ENCODE peak calls at places on chromosome 18, in nine cellular contexts. V is H9; A is Right ventricle myocardium superior; Q is Right ventricle myocardium inferior; N is HCT116; K is nephron progenitor cell; E is upper lobe of right lung; U is stimulated activated CD4-positive, alpha-beta T cell treated with anti-CD3 and anti-CD28 coated beads, Interleukin-4, amount 100 ng/mL, for 48 hours; F is GM12892. Z is an unnamed sample.

GRCh38 chr18:58891753-58892152 is 27.1 kb downstream of the ZNF532 start:
- DNase-seq in N (no peak), F (no peak), E (no peak), A (no peak), K (no peak), V (no peak), U (no peak), Q (no peak), Z (no peak)

GRCh38 chr18:991441-991840 is 86.8 kb downstream of the ADCYAP1 start:
- DNase-seq in V (no peak), N (no peak), K (no peak), E (no peak), U (no peak), A (no peak), Q (no peak), F (no peak), Z (no peak)

GRCh38 chr18:55503167-55503820 is 84.7 kb downstream of the TCF4 start:
- DNase-seq in Q (no peak), U (no peak), N (no peak), V (no peak), F (no peak), E (no peak), A (no peak), K (no peak), Z (no peak)

GRCh38 chr18:23545247-23545789 is 41.0 kb downstream of the NPC1 start:
- DNase-seq in E (no peak), N (no peak), A (no peak), U (no peak), Q (no peak), K (no peak), V (no peak), F (no peak), Z (no peak)

GRCh38 chr18:26764584-26764983 is 100.9 kb downstream of the AQP4 start:
- DNase-seq in F (no peak), E (no peak), V (no peak), U (no peak), Q (no peak), A (no peak), K (no peak), N (no peak), Z (no peak)

GRCh38 chr18:12946549-12947354 is 1.1 kb upstream of the SEH1L start:
- DNase-seq in U (no peak), N (peak; percentile 38), A (peak; percentile 69), E (no peak), V (peak; percentile 62), K (peak; percentile 52), F (no peak), Q (no peak), Z (no peak)

GRCh38 chr18:3140342-3140741 is 79.4 kb downstream of the MYOM1 start:
- DNase-seq in Q (no peak), U (no peak), V (no peak), N (no peak), F (no peak), E (no peak), K (no peak), A (no peak), Z (no peak)

GRCh38 chr18:49227456-49227855 is 233.0 kb downstream of the DYM start:
- DNase-seq in E (no peak), U (peak; percentile 15), Q (no peak), N (no peak), F (no peak), K (no peak), A (no peak), V (no peak), Z (no peak)

GRCh38 chr18:74539289-74539688 is 5.0 kb downstream of the CNDP1 start:
- DNase-seq in N (no peak), F (no peak), E (no peak), U (no peak), A (no peak), K (no peak), Q (no peak), V (no peak), Z (no peak)

GRCh38 chr18:28736951-28737350 is 560.0 kb upstream of the CDH2 start:
- DNase-seq in V (no peak), K (no peak), N (no peak), U (no peak), F (no peak), Q (no peak), A (no peak), E (no peak), Z (no peak)

GRCh38 chr18:28690836-28691835 is 514.2 kb upstream of the CDH2 start:
- DNase-seq in E (no peak), U (no peak), K (no peak), V (no peak), A (no peak), F (no peak), Q (no peak), N (no peak), Z (no peak)

GRCh38 chr18:944440-944839 is 39.8 kb downstream of the ADCYAP1 start:
- DNase-seq in E (no peak), A (no peak), V (no peak), N (no peak), F (no peak), Q (no peak), K (no peak), U (no peak), Z (no peak)

GRCh38 chr18:63532471-63532870 is 9.7 kb upstream of the SERPINB12 start:
- DNase-seq in N (no peak), K (no peak), F (no peak), E (no peak), A (no peak), U (no peak), Q (no peak), V (no peak), Z (no peak)

GRCh38 chr18:40738321-40738880 is 1216.6 kb upstream of the PIK3C3 start:
- DNase-seq in E (no peak), Q (no peak), A (no peak), F (no peak), V (no peak), K (no peak), N (no peak), U (no peak), Z (no peak)

GRCh38 chr18:903703-904102 is 968 bp upstream of the ADCYAP1 start:
- DNase-seq in V (peak; percentile 73), Q (no peak), E (peak; percentile 75), K (peak; percentile 95), F (no peak), A (peak; percentile 66), U (peak; percentile 39), N (no peak), Z (no peak)

GRCh38 chr18:79558196-79559120 is 121.1 kb upstream of the CTDP1 start:
- DNase-seq in A (peak; percentile 31), K (no peak), U (no peak), N (no peak), V (peak; percentile 20), F (no peak), Q (no peak), E (peak; percentile 62), Z (no peak)

GRCh38 chr18:75248426-75249191 is 38.0 kb downstream of the TSHZ1 start:
- DNase-seq in U (no peak), V (no peak), A (peak; percentile 40), F (no peak), E (no peak), N (no peak), K (no peak), Q (peak; percentile 62), Z (no peak)

GRCh38 chr18:6807504-6808257 is 78.2 kb downstream of the ARHGAP28 start:
- DNase-seq in A (no peak), F (no peak), N (no peak), V (no peak), U (no peak), Q (no peak), E (no peak), K (no peak), Z (no peak)

GRCh38 chr18:75471850-75472249 is 44.3 kb upstream of the SMIM21 start:
- DNase-seq in A (no peak), K (no peak), U (no peak), N (no peak), F (no peak), V (no peak), E (no peak), Q (no peak), Z (no peak)

GRCh38 chr18:57841568-57841967 is 38.5 kb upstream of the ATP8B1 start:
- DNase-seq in A (no peak), Q (no peak), K (no peak), U (no peak), N (no peak), V (no peak), E (no peak), F (no peak), Z (no peak)

GRCh38 chr18:37299471-37300304 is 265.9 kb downstream of the CELF4 start:
- DNase-seq in A (peak; percentile 85), U (no peak), E (peak; percentile 82), V (no peak), F (no peak), N (peak; percentile 46), Q (peak; percentile 70), K (no peak), Z (no peak)

GRCh38 chr18:79384151-79384807 is 11.5 kb upstream of the NFATC1 start:
- DNase-seq in V (peak; percentile 22), N (no peak), K (no peak), E (no peak), A (no peak), U (no peak), Q (peak; percentile 64), F (no peak), Z (peak; percentile 49)

GRCh38 chr18:37844209-37844970 is 278.8 kb upstream of the CELF4 start:
- DNase-seq in V (no peak), A (no peak), N (no peak), E (no peak), Q (no peak), F (no peak), U (no peak), K (no peak), Z (no peak)

GRCh38 chr18:49591271-49591670 is 29.4 kb downstream of the LIPG start:
- DNase-seq in A (no peak), E (no peak), U (no peak), V (no peak), Q (no peak), F (no peak), N (no peak), K (no peak), Z (no peak)

GRCh38 chr18:22332590-22332989 is 85.1 kb downstream of the CTAGE1 start:
- DNase-seq in N (no peak), V (peak; percentile 82), E (no peak), K (no peak), F (no peak), U (no peak), A (no peak), Q (no peak), Z (no peak)

GRCh38 chr18:77057043-77057442 is 75.5 kb downstream of the MBP start:
- DNase-seq in N (no peak), K (no peak), A (peak; percentile 72), F (no peak), V (no peak), Q (peak; percentile 78), U (no peak), E (no peak), Z (no peak)

GRCh38 chr18:31203086-31203793 is 40.6 kb upstream of the DSC1 start:
- DNase-seq in E (peak; percentile 69), N (no peak), Q (peak; percentile 88), U (no peak), F (no peak), A (peak; percentile 68), K (peak; percentile 8), V (no peak), Z (no peak)

GRCh38 chr18:37922162-37922561 is 356.6 kb upstream of the CELF4 start:
- DNase-seq in F (no peak), N (no peak), K (no peak), V (no peak), A (no peak), Q (no peak), E (no peak), U (no peak), Z (no peak)

GRCh38 chr18:24839991-24840390 is 379.6 kb downstream of the HRH4 start:
- DNase-seq in K (no peak), U (no peak), Q (no peak), V (no peak), E (no peak), A (no peak), N (no peak), F (no peak), Z (no peak)

GRCh38 chr18:73564073-73564472 is 583.6 kb downstream of the FBXO15 start:
- DNase-seq in U (no peak), A (no peak), F (no peak), K (no peak), E (no peak), V (no peak), N (no peak), Q (no peak), Z (no peak)

GRCh38 chr18:28063181-28063790 is 113.6 kb downstream of the CDH2 start:
- DNase-seq in V (no peak), A (no peak), U (no peak), K (no peak), N (no peak), Q (no peak), F (no peak), E (no peak), Z (no peak)